ENCODE peak calls at places on chromosomes 16 and 17, in nine cellular contexts. Y is stimulated activated CD8-positive, alpha-beta memory T cell treated with anti-CD3 and anti-CD28 coated beads, Interleukin-7, amount 100 ng/mL, for 24 hours; T is HCT116; W is H54; H is right atrium auricular region; P is endodermal cell; D is left ventricle myocardium inferior; N is cardiac muscle cell; V is NCI-H1048. K is an unnamed sample.

GRCh38 chr16:79509906-79510305 is 90.6 kb downstream of the MAF start:
- DNase-seq in N (no peak), P (no peak), Y (no peak), W (no peak), H (no peak), D (no peak), V (no peak), T (no peak), K (no peak)

GRCh38 chr16:24051125-24051524 is 205.0 kb upstream of the CACNG3 start:
- DNase-seq in P (peak), V (no peak), D (no peak), H (no peak), Y (no peak), W (no peak), T (no peak), N (no peak), K (no peak)

GRCh38 chr17:73489333-73489732 is 154.9 kb downstream of the SDK2 start:
- DNase-seq in V (no peak), P (peak), Y (no peak), T (no peak), H (no peak), N (no peak), W (no peak), D (no peak), K (no peak)

GRCh38 chr17:37391146-37391545 is 15.4 kb downstream of the C17orf78 start:
- DNase-seq in N (no peak), P (no peak), T (no peak), V (no peak), H (no peak), W (no peak), Y (no peak), D (no peak), K (no peak)

GRCh38 chr17:7173687-7174602 is 5.2 kb downstream of the ASGR1 start:
- DNase-seq in Y (peak), P (peak), W (no peak), H (no peak), N (peak), D (peak), T (no peak), V (no peak), K (peak)

GRCh38 chr16:80824623-80825364 is 20.4 kb upstream of the CDYL2 start:
- DNase-seq in W (no peak), V (no peak), P (peak), H (no peak), Y (no peak), T (peak), D (no peak), N (peak), K (peak)

GRCh38 chr16:86307518-86307903 is 202.8 kb upstream of the FOXF1 start:
- DNase-seq in W (no peak), P (no peak), D (no peak), N (no peak), Y (no peak), H (no peak), V (no peak), T (peak), K (peak)

GRCh38 chr16:23504453-23505179 is 5.7 kb downstream of the GGA2 start:
- DNase-seq in N (peak), T (peak), Y (peak), V (no peak), W (peak), P (peak), H (peak), D (no peak), K (peak)

GRCh38 chr16:4900036-4900435 is 36.9 kb downstream of the PPL start:
- DNase-seq in Y (no peak), P (no peak), T (no peak), H (no peak), V (no peak), N (no peak), W (no peak), D (no peak), K (no peak)

GRCh38 chr17:43645765-43646481 is 15.8 kb downstream of the MEOX1 start:
- DNase-seq in Y (no peak), P (peak), V (no peak), N (no peak), D (peak), T (no peak), H (peak), W (no peak), K (no peak)

GRCh38 chr16:57538235-57538711 is 1.9 kb upstream of the CCDC102A start:
- DNase-seq in W (no peak), N (no peak), P (peak), D (no peak), T (no peak), Y (no peak), H (no peak), V (no peak), K (no peak)

GRCh38 chr16:56363781-56364565 is 61.4 kb downstream of the AMFR start:
- DNase-seq in T (no peak), N (no peak), D (no peak), Y (no peak), P (no peak), H (peak), V (no peak), W (no peak), K (no peak)

GRCh38 chr17:37813753-37814152 is 68.9 kb upstream of the HNF1B start:
- DNase-seq in W (peak), T (no peak), H (no peak), V (no peak), P (peak), N (no peak), Y (no peak), D (no peak), K (peak)

GRCh38 chr17:71304498-71305158 is 816.2 kb upstream of the SOX9 start:
- DNase-seq in H (no peak), N (no peak), T (no peak), Y (no peak), P (peak), D (no peak), V (no peak), W (no peak), K (no peak)

GRCh38 chr17:68053237-68054030 is 17.9 kb downstream of the KPNA2 start:
- DNase-seq in Y (no peak), N (no peak), D (peak), P (peak), H (peak), V (no peak), W (no peak), T (no peak), K (peak)

GRCh38 chr17:73746314-73747073 is 102.2 kb upstream of the SDK2 start:
- DNase-seq in P (no peak), H (no peak), T (no peak), W (no peak), N (no peak), D (no peak), Y (no peak), V (no peak), K (no peak)

GRCh38 chr17:1485311-1485747 is 7.2 kb downstream of the MYO1C start:
- DNase-seq in D (peak), V (no peak), P (peak), N (peak), W (peak), H (no peak), Y (no peak), T (no peak), K (peak)

GRCh38 chr16:12024429-12024828 is 47.9 kb downstream of the SNX29 start:
- DNase-seq in W (no peak), Y (no peak), N (no peak), D (no peak), T (no peak), V (no peak), H (no peak), P (no peak), K (no peak)

GRCh38 chr16:870856-871561 is 70.5 kb upstream of the GNG13 start:
- DNase-seq in Y (no peak), D (peak), N (no peak), V (no peak), P (no peak), T (no peak), H (no peak), W (no peak), K (no peak)

GRCh38 chr17:14942511-14943185 is 322.5 kb downstream of the PMP22 start:
- DNase-seq in D (no peak), H (no peak), W (no peak), P (no peak), Y (no peak), T (peak), V (no peak), N (no peak), K (no peak)

GRCh38 chr17:34797724-34798123 is 163.5 kb downstream of the CCT6B start:
- DNase-seq in V (peak), T (no peak), W (peak), P (peak), Y (no peak), D (no peak), N (peak), H (no peak), K (no peak)

GRCh38 chr16:24626251-24626650 is 86.9 kb downstream of the RBBP6 start:
- DNase-seq in H (no peak), N (no peak), V (no peak), D (no peak), T (no peak), W (no peak), Y (no peak), P (no peak), K (peak)

K was measured in LHCN-M2.